ENCODE peak calls at places on chromosome 19, in eight cellular contexts. X, E, U, I, V, T, R and Q are unnamed samples.

GRCh38 chr19:45528149-45528743 is 21.0 kb downstream of the VASP start:
- DNase-seq in E (no peak), I (peak), V (peak), X (no peak), T (no peak), U (no peak), R (peak), Q (no peak)

GRCh38 chr19:19406878-19407639 is 1.6 kb downstream of the GATAD2A start:
- DNase-seq in X (peak), E (no peak), I (peak), R (peak), T (no peak), U (peak), V (no peak), Q (no peak)

GRCh38 chr19:39078436-39079200 is 5.5 kb upstream of the ACP7 start:
- DNase-seq in X (peak), V (no peak), U (peak), I (peak), T (no peak), R (peak), E (no peak), Q (peak)

GRCh38 chr19:42074513-42075363 is 1.2 kb upstream of the ZNF574 start:
- DNase-seq in E (no peak), V (no peak), U (no peak), X (no peak), I (no peak), T (no peak), R (no peak), Q (no peak)

GRCh38 chr19:29666634-29667389 is 1.6 kb downstream of the PLEKHF1 start:
- DNase-seq in T (peak), I (peak), V (peak), R (peak), X (peak), U (peak), E (peak), Q (no peak)

GRCh38 chr19:23887642-23888041 is 27.0 kb upstream of the ZNF726 start:
- DNase-seq in I (no peak), T (no peak), U (no peak), E (no peak), R (no peak), X (no peak), V (no peak), Q (no peak)

GRCh38 chr19:45467456-45468158 is at the start of gene FOSB:
- DNase-seq in U (peak), I (peak), V (peak), X (peak), R (peak), E (peak), T (peak), Q (no peak)

GRCh38 chr19:46748325-46749109 is 2.3 kb upstream of the STRN4 start:
- DNase-seq in T (peak), I (peak), V (peak), X (peak), U (peak), E (peak), R (peak), Q (no peak)

DNA sequence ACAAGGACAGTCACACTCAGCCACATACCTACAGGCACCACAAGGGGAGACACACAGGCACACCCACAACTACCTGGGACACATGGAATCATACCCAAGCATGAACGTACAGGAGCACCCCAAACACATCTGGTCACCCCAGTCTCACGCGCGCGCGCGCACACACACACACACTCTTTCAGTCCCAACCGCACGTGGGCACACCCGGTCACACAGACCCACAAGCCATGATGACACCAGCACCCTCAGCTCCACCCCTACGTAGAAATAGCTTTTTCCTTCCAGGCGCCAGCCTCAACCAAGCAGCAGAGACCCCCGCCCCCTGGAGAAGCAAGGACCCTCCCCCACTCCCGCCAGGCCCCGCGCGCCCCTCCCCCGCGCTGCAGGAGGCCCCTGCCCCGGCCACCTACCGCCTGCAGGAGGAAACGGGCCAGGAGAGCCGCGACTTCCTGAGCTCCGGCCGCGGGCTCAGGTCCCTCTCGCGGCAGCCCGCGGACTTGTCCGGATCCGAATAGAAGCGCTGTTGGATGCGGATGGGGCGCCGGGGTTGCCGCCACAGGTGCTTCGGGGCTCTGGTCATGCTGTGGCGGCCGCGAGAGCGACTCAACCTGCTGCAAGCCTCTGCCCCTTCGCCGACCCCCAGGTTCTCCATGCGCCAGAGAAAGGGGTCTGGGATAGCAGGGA is 6.4 kb upstream of the PDE4C start:
- DNase-seq in U (peak), T (no peak), V (peak), X (no peak), E (no peak), R (no peak), I (no peak), Q (no peak)
- TF ChIP-seq CTCF in U (no peak), T (no peak), V (peak), X (no peak), E (no peak), R (peak), I (no peak), Q (no peak)

GRCh38 chr19:40717325-40717879 is 490 bp downstream of the ITPKC start:
- DNase-seq in U (no peak), T (no peak), I (peak), X (peak), R (no peak), E (no peak), V (no peak), Q (no peak)

GRCh38 chr19:40716031-40716654 is 543 bp downstream of the COQ8B start:
- DNase-seq in T (no peak), E (peak), R (no peak), U (peak), V (peak), X (peak), I (no peak), Q (no peak)

GRCh38 chr19:40714519-40715299 is 2.0 kb downstream of the COQ8B start:
- DNase-seq in V (peak), T (peak), X (peak), R (peak), U (peak), E (peak), I (peak), Q (peak)

GRCh38 chr19:40717880-40718773 is 1.2 kb downstream of the ITPKC start:
- DNase-seq in T (no peak), X (no peak), I (peak), E (peak), V (peak), R (no peak), U (peak), Q (no peak)

DNA sequence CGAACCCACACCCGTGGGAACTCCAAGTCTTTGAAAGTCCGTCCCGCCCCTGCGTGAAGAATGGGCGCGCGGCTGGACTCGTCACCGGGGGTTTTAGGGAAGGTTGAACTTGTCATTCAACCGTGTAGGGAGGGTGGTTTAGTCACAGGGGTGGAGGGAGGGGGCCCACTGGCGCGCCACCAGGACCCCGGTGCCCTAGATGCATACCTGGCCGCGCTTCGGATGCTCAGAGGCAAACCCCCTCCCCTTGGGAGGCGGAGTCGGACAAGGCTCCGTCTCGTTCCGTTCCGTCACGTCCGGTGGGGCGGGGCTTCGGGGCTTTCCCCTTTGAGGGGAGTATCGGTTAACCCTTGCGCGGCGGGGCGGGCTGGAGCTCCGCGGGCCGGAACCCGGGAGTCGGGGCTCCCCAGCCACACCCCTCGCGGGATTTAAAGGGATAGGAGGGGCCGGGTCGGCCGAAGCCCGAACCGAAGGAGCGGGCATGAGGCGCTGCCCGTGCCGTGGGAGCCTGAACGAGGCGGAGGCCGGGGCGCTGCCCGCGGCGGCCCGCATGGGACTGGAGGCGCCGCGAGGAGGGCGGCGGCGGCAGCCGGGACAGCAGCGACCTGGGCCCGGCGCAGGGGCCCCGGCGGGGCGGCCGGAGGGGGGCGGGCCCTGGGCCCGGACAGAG is at the start of the genes COQ8B and ITPKC:
- DNase-seq in X (peak), I (peak), R (peak), V (peak), E (peak), T (peak), U (peak), Q (peak)
- TF ChIP-seq CTCF in X (peak), I (no peak), R (no peak), V (peak), E (no peak), T (peak), U (no peak), Q (no peak)

GRCh38 chr19:11848200-11848593 is 329 bp upstream of the ZNF439 start:
- DNase-seq in X (no peak), V (no peak), I (no peak), T (no peak), R (no peak), U (no peak), E (no peak), Q (no peak)
- TF ChIP-seq CTCF in X (no peak), V (no peak), I (no peak), T (no peak), R (no peak), U (no peak), E (no peak), Q (no peak)

DNA sequence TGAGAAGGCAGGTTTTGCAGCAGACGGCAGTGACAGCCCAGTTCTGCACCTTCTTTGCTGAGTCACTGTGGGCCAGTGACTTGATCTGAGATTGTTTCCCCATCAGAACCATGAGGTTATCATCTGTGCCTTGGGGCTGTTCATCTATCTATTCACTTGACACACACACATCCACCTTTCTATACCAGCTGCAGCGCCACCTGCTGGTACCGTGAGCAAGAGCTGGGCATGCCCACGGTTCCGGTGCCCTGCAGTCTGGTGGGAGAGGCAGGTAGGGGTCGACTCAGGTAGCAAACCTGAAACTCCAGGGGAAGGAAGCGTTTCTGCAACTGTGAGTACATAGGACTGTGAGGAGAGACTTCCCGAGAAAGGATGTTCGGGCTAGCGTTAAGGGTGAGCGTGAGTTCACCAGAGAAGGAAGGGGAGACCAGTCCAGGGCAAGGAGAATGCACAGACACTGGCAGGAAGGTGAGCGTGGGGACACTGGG is 7.5 kb upstream of the LIN7B start:
- DNase-seq in R (peak), V (peak), E (no peak), U (peak), T (peak), I (peak), X (peak), Q (no peak)
- TF ChIP-seq CTCF in R (peak), V (peak), E (peak), U (peak), T (peak), I (peak), X (peak), Q (peak)

DNA sequence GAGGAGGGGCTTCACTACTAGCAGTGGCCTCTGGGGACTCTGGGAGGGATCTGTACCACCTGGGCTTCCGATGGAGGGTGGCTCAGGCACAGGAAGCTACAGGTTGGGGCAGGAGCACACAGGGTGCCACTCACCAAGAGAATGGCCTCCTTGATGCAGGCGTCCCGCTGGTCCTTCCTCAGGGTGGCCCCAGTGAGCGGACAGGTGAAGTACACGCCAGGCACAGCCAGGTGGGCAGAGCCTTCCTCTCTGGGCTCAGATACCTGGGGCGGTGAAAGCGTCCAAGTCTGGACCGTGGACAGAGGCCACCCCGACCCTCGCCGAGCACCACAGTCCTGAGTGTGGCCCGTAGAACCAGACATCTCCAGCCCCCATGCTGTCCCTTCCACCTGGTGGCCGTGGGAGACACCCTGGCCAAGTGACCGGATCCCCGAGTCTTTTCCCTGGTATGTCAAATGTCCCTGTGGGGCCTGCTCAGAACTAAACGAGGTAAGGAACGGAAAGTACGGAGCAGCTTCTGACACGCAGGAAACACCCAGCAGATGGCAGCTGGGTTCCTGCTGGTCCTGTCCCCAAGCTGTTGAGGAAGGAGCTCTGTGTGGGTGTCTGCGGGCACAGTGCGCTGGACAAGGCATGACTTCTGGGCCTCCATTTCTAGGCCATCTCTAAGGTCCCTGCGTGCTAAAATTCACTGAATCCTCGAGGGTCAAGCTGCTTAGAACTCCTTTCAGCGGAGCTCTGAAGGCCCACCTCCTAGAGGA is 5.2 kb downstream of the UBXN6 start:
- DNase-seq in T (no peak), V (no peak), X (no peak), E (no peak), U (no peak), R (no peak), I (no peak), Q (no peak)
- TF ChIP-seq CTCF in T (no peak), V (peak), X (no peak), E (no peak), U (no peak), R (no peak), I (no peak), Q (peak)

GRCh38 chr19:33177417-33177976 is 16.6 kb upstream of the LRP3 start:
- DNase-seq in R (no peak), V (peak), X (no peak), I (no peak), T (no peak), E (no peak), U (no peak), Q (no peak)

GRCh38 chr19:33175886-33176669 is 18.1 kb upstream of the LRP3 start:
- DNase-seq in V (peak), T (no peak), R (peak), I (peak), U (no peak), X (peak), E (no peak), Q (no peak)

GRCh38 chr19:33175156-33175782 is 18.9 kb upstream of the LRP3 start:
- DNase-seq in E (no peak), R (no peak), V (peak), I (no peak), U (no peak), X (no peak), T (no peak), Q (no peak)

GRCh38 chr19:33174186-33174585 is 19.9 kb upstream of the LRP3 start:
- DNase-seq in I (no peak), V (no peak), T (no peak), E (no peak), R (no peak), U (no peak), X (no peak), Q (no peak)

GRCh38 chr19:33176670-33177416 is 17.3 kb upstream of the LRP3 start:
- DNase-seq in V (peak), R (peak), I (peak), T (peak), E (peak), U (peak), X (peak), Q (peak)
- TF ChIP-seq CTCF in V (peak), R (peak), I (peak), T (peak), E (no peak), U (peak), X (no peak), Q (peak)